ENCODE peak calls at places on chromosomes 16 and 17, in seven cellular contexts. E is lung; V is CD8-positive, alpha-beta memory T cell; N is SJSA1; G is suprapubic skin; M is cardiac muscle cell; D is lower lobe of right lung. I is an unnamed sample.
A peak's percentile ranks its signal among the peaks of the same experiment; 100 is the strongest.

GRCh38 chr17:19270951-19271611 is 33.9 kb downstream of the EPN2 start:
- DNase-seq in V (no peak), M (no peak), D (no peak), E (no peak), N (no peak), G (no peak), I (no peak)

GRCh38 chr16:30369091-30369937 is 980 bp downstream of the TBC1D10B start:
- DNase-seq in G (no peak), E (no peak), V (no peak), D (no peak), N (peak; percentile 29), M (peak; percentile 47), I (no peak)

GRCh38 chr16:27526169-27526568 is 23.5 kb downstream of the GTF3C1 start:
- DNase-seq in E (no peak), G (no peak), N (no peak), D (no peak), M (peak; percentile 86), V (no peak), I (no peak)

GRCh38 chr17:66580178-66580577 is 254.7 kb upstream of the CACNG5 start:
- DNase-seq in D (peak; percentile 58), V (no peak), N (peak; percentile 28), E (peak; percentile 50), M (peak; percentile 81), G (peak; percentile 60), I (no peak)

GRCh38 chr16:64718481-64718880 is 403.4 kb downstream of the CDH11 start:
- DNase-seq in N (no peak), D (no peak), E (no peak), M (no peak), V (no peak), G (no peak), I (no peak)

GRCh38 chr17:28861393-28862203 is 6.8 kb downstream of the ERAL1 start:
- DNase-seq in G (no peak), V (no peak), N (no peak), D (no peak), M (no peak), E (no peak), I (no peak)

GRCh38 chr17:82985973-82986372 is 93.4 kb upstream of the METRNL start:
- DNase-seq in M (peak; percentile 60), D (peak; percentile 51), E (peak; percentile 29), N (peak; percentile 21), V (peak; percentile 74), G (no peak), I (peak; percentile 30)

GRCh38 chr17:1059131-1059795 is 62.3 kb downstream of the TIMM22 start:
- DNase-seq in V (no peak), D (peak; percentile 33), E (no peak), G (no peak), N (no peak), M (no peak), I (no peak)

GRCh38 chr17:36848008-36848902 is 89.0 kb upstream of the LHX1 start:
- DNase-seq in V (no peak), D (no peak), G (no peak), E (no peak), N (no peak), M (no peak), I (no peak)

GRCh38 chr17:56570199-56570598 is 23.3 kb upstream of the NOG start:
- DNase-seq in M (no peak), E (no peak), V (no peak), D (no peak), G (no peak), N (no peak), I (no peak)

GRCh38 chr17:4815043-4815675 is 8.2 kb downstream of the PLD2 start:
- DNase-seq in V (no peak), G (no peak), E (no peak), N (no peak), M (no peak), D (no peak), I (no peak)

GRCh38 chr17:4808378-4808767 is 1.4 kb downstream of the PLD2 start:
- DNase-seq in V (no peak), M (no peak), E (peak; percentile 49), D (no peak), G (no peak), N (no peak), I (no peak)

GRCh38 chr17:4812690-4813089 is 5.7 kb downstream of the PLD2 start:
- DNase-seq in G (no peak), V (no peak), M (no peak), N (no peak), D (no peak), E (no peak), I (no peak)

GRCh38 chr17:4810696-4811289 is 3.8 kb downstream of the PLD2 start:
- DNase-seq in G (no peak), N (no peak), M (no peak), V (no peak), E (no peak), D (no peak), I (no peak)

DNA sequence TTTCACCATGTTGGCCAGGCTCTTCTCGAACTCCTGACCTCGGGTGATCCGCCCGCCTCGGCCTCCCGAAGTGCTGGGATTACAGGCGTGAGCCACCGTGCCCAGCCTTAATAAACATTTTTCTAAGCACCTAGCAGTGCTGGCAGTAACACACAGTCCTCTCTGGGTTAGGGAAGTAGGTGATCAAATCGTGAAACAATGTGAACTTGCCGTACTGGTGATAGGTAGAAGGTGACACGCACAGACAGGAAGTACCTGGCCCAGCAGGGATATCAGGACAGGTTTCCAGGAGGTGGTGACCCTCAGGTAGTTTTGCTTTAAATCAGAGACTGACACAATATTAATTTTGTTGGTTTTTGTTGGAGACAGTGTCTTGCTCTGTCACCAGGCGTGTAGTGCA is 4.5 kb downstream of the PLD2 start:
- DNase-seq in N (no peak), D (no peak), V (no peak), M (no peak), E (no peak), G (no peak), I (no peak)
- H3K27ac ChIP-seq in N (no peak overlapping the region), D (no peak overlapping the region), V (no peak overlapping the region), M (no peak overlapping the region), E (no peak overlapping the region), G (no peak overlapping the region), I (no peak overlapping the region)

DNA sequence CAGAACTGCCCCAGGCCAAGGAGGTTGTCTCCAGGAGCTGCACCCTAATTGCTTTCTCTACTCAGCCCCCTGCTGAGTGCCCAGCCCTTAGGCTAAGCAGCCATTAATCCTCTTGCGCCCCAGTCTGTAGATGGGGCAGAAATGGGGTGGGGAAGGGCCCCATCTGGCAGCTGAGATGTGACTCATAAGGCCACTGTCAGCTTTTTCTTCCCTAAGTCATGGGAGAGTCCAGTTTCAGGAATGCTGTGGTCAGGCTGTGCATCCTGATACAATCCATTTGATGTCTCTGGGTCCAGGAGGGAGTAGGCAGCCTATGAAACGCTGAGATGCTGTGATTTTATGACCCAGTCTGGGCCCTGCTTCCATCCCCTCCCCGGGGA is 12.3 kb downstream of the PLXDC1 start:
- DNase-seq in N (peak; percentile 37), V (no peak), D (no peak), M (no peak), G (no peak), E (no peak), I (no peak)
- H3K4me3 ChIP-seq in N (no peak overlapping the region), V (no peak overlapping the region), D (no peak overlapping the region), M (no peak overlapping the region), G (no peak overlapping the region), E (no peak overlapping the region), I (no peak overlapping the region)

GRCh38 chr17:8922451-8922850 is 43.1 kb downstream of the PIK3R5 start:
- DNase-seq in D (no peak), V (no peak), E (no peak), G (no peak), M (no peak), N (peak; percentile 55), I (no peak)
- H3K27ac ChIP-seq in D (peak overlapping the region; percentile 69), V (no peak overlapping the region), E (peak overlapping the region; percentile 90), G (peak overlapping the region; percentile 31), M (no peak overlapping the region), N (peak overlapping the region; percentile 52), I (no peak overlapping the region)

GRCh38 chr16:73064227-73064995 is 16.5 kb upstream of the ZFHX3 start:
- DNase-seq in V (no peak), M (no peak), D (no peak), G (no peak), N (no peak), E (no peak), I (no peak)
- H3K4me3 ChIP-seq in V (no peak overlapping the region), M (no peak overlapping the region), D (peak overlapping the region; percentile 40), G (peak overlapping the region; percentile 24), N (no peak overlapping the region), E (no peak overlapping the region), I (no peak overlapping the region)

DNA sequence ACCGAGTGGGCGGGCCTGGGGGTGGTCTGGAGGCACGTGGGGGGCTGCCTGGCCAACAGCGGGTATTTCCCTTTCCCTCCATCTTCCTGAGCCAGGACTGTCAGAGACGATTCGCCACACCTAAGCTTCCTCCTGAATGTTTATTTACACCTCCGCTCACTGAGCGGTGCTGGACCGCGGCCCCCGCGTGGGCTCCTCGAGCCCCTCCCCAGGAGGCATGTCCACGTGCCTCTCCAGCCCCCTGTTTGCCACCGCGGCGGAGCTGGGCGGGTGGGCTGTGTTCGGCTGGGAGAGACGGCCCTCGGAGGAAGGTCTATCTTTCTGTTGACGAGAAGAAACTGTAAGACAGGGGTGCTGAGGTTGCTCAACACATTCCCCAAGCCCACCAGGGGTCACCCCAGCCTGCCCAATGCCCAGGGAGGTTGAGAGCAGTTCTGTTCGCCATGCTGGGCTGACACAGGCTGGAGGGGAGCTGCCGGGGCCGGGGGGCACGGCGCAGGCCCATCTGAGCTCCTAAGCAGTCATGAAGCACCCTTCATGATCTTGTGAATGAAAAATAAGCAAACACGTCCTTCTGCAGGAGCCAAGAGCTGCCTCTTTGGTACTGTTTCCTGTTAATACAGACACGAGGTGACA is 8.9 kb downstream of the UBALD2 start:
- DNase-seq in G (no peak), N (no peak), M (no peak), D (no peak), V (no peak), E (no peak), I (no peak)
- H3K27ac ChIP-seq in G (no peak overlapping the region), N (no peak overlapping the region), M (peak overlapping the region; percentile 54), D (peak overlapping the region; percentile 69), V (no peak overlapping the region), E (peak overlapping the region; percentile 63), I (peak overlapping the region; percentile 37)

GRCh38 chr16:9079430-9079812 is 12.0 kb upstream of the HAPSTR1 start:
- DNase-seq in D (no peak), M (no peak), G (no peak), V (no peak), N (no peak), E (no peak), I (no peak)
- H3K4me3 ChIP-seq in D (no peak overlapping the region), M (no peak overlapping the region), G (no peak overlapping the region), V (no peak overlapping the region), N (no peak overlapping the region), E (no peak overlapping the region), I (no peak overlapping the region)

I was measured in effector memory CD4-positive, alpha-beta T cell.